ENCODE peak calls at places on chromosome 14, in nine cellular contexts. L is GM23248; G is M059J; D is AG09309; N is HFF-Myc; B is CD4-positive, CD25-positive, alpha-beta regulatory T cell; V is left kidney; K is stimulated activated CD4-positive, alpha-beta T cell treated with anti-CD3 and anti-CD28 coated beads, TNF-alpha, amount 100 ng/mL, for 24 hours; U is NAMALWA. I is an unnamed sample.

GRCh38 chr14:36773136-36773540 is 111.5 kb downstream of the PAX9 start:
- DNase-seq in L (peak), G (peak), D (no peak), N (no peak), B (no peak), V (peak), K (no peak), U (peak), I (no peak)

GRCh38 chr14:89509891-89510290 is 92.9 kb upstream of the FOXN3 start:
- DNase-seq in L (peak), G (peak), D (no peak), N (no peak), B (no peak), V (no peak), K (no peak), U (no peak), I (no peak)

GRCh38 chr14:53692451-53693330 is 263.9 kb downstream of the BMP4 start:
- DNase-seq in L (no peak), G (no peak), D (no peak), N (no peak), B (no peak), V (no peak), K (no peak), U (no peak), I (no peak)

GRCh38 chr14:34113051-34113511 is 162.2 kb upstream of the EGLN3 start:
- DNase-seq in L (peak), G (peak), D (peak), N (no peak), B (no peak), V (no peak), K (no peak), U (no peak), I (no peak)

GRCh38 chr14:44897844-44898151 is 63.9 kb downstream of the KLHL28 start:
- DNase-seq in L (no peak), G (no peak), D (no peak), N (no peak), B (no peak), V (no peak), K (no peak), U (no peak), I (no peak)

GRCh38 chr14:23301969-23302289 is 730 bp downstream of the PPP1R3E start:
- DNase-seq in L (no peak), G (no peak), D (no peak), N (no peak), B (peak), V (no peak), K (no peak), U (no peak), I (no peak)

GRCh38 chr14:75607044-75607443 is 28.6 kb downstream of the FLVCR2 start:
- DNase-seq in L (no peak), G (no peak), D (no peak), N (no peak), B (no peak), V (no peak), K (no peak), U (no peak), I (no peak)

GRCh38 chr14:71668942-71669341 is 263.3 kb upstream of the RGS6 start:
- DNase-seq in L (no peak), G (no peak), D (no peak), N (no peak), B (no peak), V (peak), K (no peak), U (no peak), I (no peak)

GRCh38 chr14:22003471-22003870 is 329.9 kb upstream of the OR4E1 start:
- DNase-seq in L (no peak), G (no peak), D (no peak), N (no peak), B (no peak), V (no peak), K (no peak), U (no peak), I (no peak)

GRCh38 chr14:95979339-95980042 is 59.7 kb upstream of the C14orf132 start:
- DNase-seq in L (peak), G (no peak), D (no peak), N (no peak), B (no peak), V (peak), K (no peak), U (peak), I (no peak)

GRCh38 chr14:101823511-101824120 is 62.1 kb downstream of the PPP2R5C start:
- DNase-seq in L (peak), G (no peak), D (no peak), N (no peak), B (peak), V (no peak), K (peak), U (peak), I (no peak)

GRCh38 chr14:28763914-28764848 is 2.4 kb upstream of the FOXG1 start:
- DNase-seq in L (no peak), G (peak), D (no peak), N (no peak), B (no peak), V (peak), K (no peak), U (no peak), I (no peak)

GRCh38 chr14:100028990-100029677 is 36.1 kb upstream of the EVL start:
- DNase-seq in L (peak), G (no peak), D (no peak), N (no peak), B (no peak), V (no peak), K (no peak), U (no peak), I (no peak)

GRCh38 chr14:102373110-102373509 is 10.4 kb downstream of the TECPR2 start:
- DNase-seq in L (no peak), G (no peak), D (no peak), N (no peak), B (no peak), V (no peak), K (no peak), U (no peak), I (no peak)

I was measured in AG04450.